ENCODE peak calls at places on chromosomes 1 and 21, in eight cellular contexts. N, W, Q, D, O, H, M and K are unnamed samples.

GRCh38 chr1:16631248-16632043 is 18.1 kb upstream of the NBPF1 start:
- DNase-seq in N (no peak), W (no peak), Q (peak; percentile 28), D (peak; percentile 28), O (no peak), H (no peak), M (no peak), K (peak; percentile 17)

GRCh38 chr1:203202431-203203245 is 16.1 kb upstream of the CHI3L1 start:
- DNase-seq in N (peak; percentile 97), W (no peak), Q (peak; percentile 49), D (no peak), O (peak; percentile 89), H (no peak), M (peak; percentile 97), K (no peak)

GRCh38 chr21:45724345-45724961 is 80.9 kb downstream of the PCBP3 start:
- DNase-seq in N (no peak), W (no peak), Q (no peak), D (no peak), O (no peak), H (no peak), M (no peak), K (no peak)

GRCh38 chr1:235532350-235532749 is 28.1 kb upstream of the B3GALNT2 start:
- DNase-seq in N (peak; percentile 63), W (no peak), Q (no peak), D (no peak), O (peak; percentile 44), H (no peak), M (peak; percentile 75), K (no peak)

GRCh38 chr1:43558346-43558841 is 27.7 kb downstream of the PTPRF start:
- DNase-seq in N (peak; percentile 34), W (no peak), Q (peak; percentile 63), D (no peak), O (peak; percentile 63), H (no peak), M (no peak), K (peak; percentile 83)

GRCh38 chr1:173473599-173474011 is 3.5 kb upstream of the PRDX6 start:
- DNase-seq in N (peak; percentile 70), W (no peak), Q (no peak), D (no peak), O (peak; percentile 42), H (no peak), M (peak; percentile 64), K (no peak)

GRCh38 chr1:118097622-118098348 is 87.2 kb downstream of the SPAG17 start:
- DNase-seq in N (no peak), W (no peak), Q (no peak), D (no peak), O (no peak), H (no peak), M (peak; percentile 36), K (no peak)

GRCh38 chr1:223835754-223836153 is 10.0 kb downstream of the TP53BP2 start:
- DNase-seq in N (no peak), W (no peak), Q (no peak), D (no peak), O (no peak), H (no peak), M (no peak), K (no peak)

GRCh38 chr1:212683357-212683722 is 16.3 kb downstream of the BATF3 start:
- DNase-seq in N (no peak), W (peak; percentile 81), Q (peak; percentile 34), D (no peak), O (no peak), H (peak; percentile 84), M (no peak), K (no peak)

GRCh38 chr1:237012789-237013383 is 8.6 kb upstream of the MT1HL1 start:
- DNase-seq in N (no peak), W (no peak), Q (peak; percentile 24), D (no peak), O (no peak), H (no peak), M (peak; percentile 99), K (no peak)

GRCh38 chr1:201336711-201337450 is 40.6 kb downstream of the TNNT2 start:
- DNase-seq in N (no peak), W (no peak), Q (no peak), D (no peak), O (no peak), H (no peak), M (no peak), K (peak; percentile 9)

GRCh38 chr1:246602194-246602593 is 35.9 kb downstream of the CNST start:
- DNase-seq in N (peak; percentile 30), W (no peak), Q (no peak), D (no peak), O (peak; percentile 57), H (no peak), M (no peak), K (no peak)

GRCh38 chr1:45340816-45341215 is 576 bp upstream of the MUTYH start:
- DNase-seq in N (peak; percentile 22), W (no peak), Q (no peak), D (no peak), O (no peak), H (no peak), M (peak; percentile 25), K (no peak)

GRCh38 chr1:178644308-178645120 is 80.5 kb upstream of the RALGPS2 start:
- DNase-seq in N (peak; percentile 86), W (no peak), Q (peak; percentile 40), D (no peak), O (no peak), H (no peak), M (no peak), K (peak; percentile 27)

GRCh38 chr1:67285780-67286488 is 21.7 kb upstream of the IL12RB2 start:
- DNase-seq in N (no peak), W (no peak), Q (no peak), D (no peak), O (no peak), H (peak; percentile 15), M (peak; percentile 10), K (no peak)

GRCh38 chr1:91557039-91557690 is 56.5 kb downstream of the CDC7 start:
- DNase-seq in N (peak; percentile 27), W (no peak), Q (no peak), D (no peak), O (peak; percentile 22), H (no peak), M (no peak), K (no peak)

GRCh38 chr1:158371188-158371953 is 17.7 kb downstream of the CD1E start:
- DNase-seq in N (no peak), W (peak; percentile 65), Q (no peak), D (no peak), O (no peak), H (peak; percentile 46), M (peak; percentile 34), K (no peak)

GRCh38 chr21:45461806-45462341 is 56.9 kb downstream of the COL18A1 start:
- DNase-seq in N (no peak), W (no peak), Q (no peak), D (no peak), O (no peak), H (no peak), M (no peak), K (no peak)

GRCh38 chr1:32798679-32799416 is 18.3 kb downstream of the YARS1 start:
- DNase-seq in N (no peak), W (peak; percentile 53), Q (no peak), D (no peak), O (no peak), H (no peak), M (no peak), K (no peak)

GRCh38 chr21:41411449-41412089 is 14.5 kb upstream of the MX1 start:
- DNase-seq in N (no peak), W (no peak), Q (peak; percentile 68), D (no peak), O (no peak), H (no peak), M (peak; percentile 48), K (no peak)

GRCh38 chr1:241972703-241973375 is 15.3 kb downstream of the BECN2 start:
- DNase-seq in N (peak; percentile 26), W (no peak), Q (no peak), D (no peak), O (peak; percentile 42), H (no peak), M (no peak), K (peak; percentile 74)

GRCh38 chr1:234529661-234530237 is 50.8 kb upstream of the TARBP1 start:
- DNase-seq in N (no peak), W (no peak), Q (no peak), D (no peak), O (peak; percentile 45), H (no peak), M (no peak), K (no peak)

GRCh38 chr1:22044690-22045420 is 7.7 kb upstream of the CDC42 start:
- DNase-seq in N (peak; percentile 95), W (no peak), Q (no peak), D (no peak), O (peak; percentile 80), H (no peak), M (peak; percentile 73), K (no peak)

GRCh38 chr21:38520511-38520910 is 22.2 kb upstream of the ERG start:
- DNase-seq in N (no peak), W (no peak), Q (no peak), D (no peak), O (no peak), H (no peak), M (peak; percentile 25), K (no peak)

DNA sequence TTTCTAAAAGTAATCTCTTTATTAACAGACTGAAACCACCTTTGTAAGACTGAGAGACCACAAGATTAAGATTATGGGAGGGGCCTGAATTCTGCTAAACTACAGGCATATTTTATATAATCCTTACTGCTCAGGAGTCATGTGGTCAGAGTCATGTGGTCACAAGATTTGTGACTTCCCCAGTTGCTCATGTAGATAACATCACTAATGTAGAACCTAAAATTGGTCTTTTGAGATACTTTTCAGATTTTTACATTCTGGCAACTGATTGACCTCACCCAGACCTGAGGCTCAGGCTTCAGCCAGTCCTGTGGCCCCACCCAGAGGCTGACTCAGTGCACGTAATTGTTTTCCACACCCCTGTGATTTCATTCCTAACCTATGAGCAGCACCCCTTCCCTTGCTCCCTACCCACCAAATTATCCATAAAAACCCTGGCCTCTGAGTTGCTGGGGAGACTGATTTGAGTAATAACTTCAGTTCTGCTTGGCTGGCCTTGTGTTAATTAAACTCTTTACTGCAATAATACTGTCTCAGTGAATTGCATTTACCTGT is 41.8 kb upstream of the ZNF326 start:
- DNase-seq in N (peak; percentile 85), W (peak; percentile 35), Q (peak; percentile 86), D (no peak), O (peak; percentile 87), H (peak; percentile 31), M (peak; percentile 87), K (no peak)
- TF ChIP-seq CTCF in N (no peak), W (peak; percentile 40), Q (no peak), D (no peak), O (peak; percentile 7), H (peak; percentile 31), M (peak; percentile 24), K (no peak)

GRCh38 chr21:33317226-33317625 is 7.5 kb upstream of the IFNAR1 start:
- DNase-seq in N (no peak), W (no peak), Q (no peak), D (no peak), O (no peak), H (no peak), M (no peak), K (no peak)
- TF ChIP-seq CTCF in N (no peak), W (no peak), Q (no peak), D (no peak), O (no peak), H (no peak), M (no peak), K (no peak)

GRCh38 chr1:206470692-206471414 is 577 bp downstream of the IKBKE start:
- DNase-seq in N (peak; percentile 65), W (peak; percentile 64), Q (peak; percentile 45), D (peak; percentile 48), O (peak; percentile 70), H (no peak), M (peak; percentile 74), K (no peak)
- TF ChIP-seq CTCF in N (no peak), W (no peak), Q (no peak), D (no peak), O (no peak), H (peak; percentile 0), M (no peak), K (no peak)

GRCh38 chr1:8598060-8598724 is 219.2 kb downstream of the RERE start:
- DNase-seq in N (peak; percentile 73), W (no peak), Q (peak; percentile 48), D (no peak), O (peak; percentile 66), H (no peak), M (no peak), K (peak; percentile 39)
- TF ChIP-seq CTCF in N (peak; percentile 75), W (no peak), Q (peak; percentile 30), D (no peak), O (peak; percentile 73), H (no peak), M (no peak), K (no peak)